ENCODE peak calls at places on chromosome 16, in eight cellular contexts. V is effector memory CD8-positive, alpha-beta T cell; T is colonic mucosa; H is AG04450; M is Kasumi-1; W is frontal cortex; L is activated T-helper 1 cell treated with Interleukin-2 at 50 U/mL for 16 hours; D is kidney glomerular epithelial cell. I is an unnamed sample.

GRCh38 chr16:61890346-61890745 is 145.9 kb downstream of the CDH8 start:
- DNase-seq in V (no peak), T (no peak), H (no peak), M (no peak), W (no peak), L (no peak), D (no peak), I (no peak)

GRCh38 chr16:88785106-88785924 is at the start of gene PIEZO1:
- DNase-seq in V (peak), T (peak), H (no peak), M (peak), W (peak), L (peak), D (peak), I (no peak)

GRCh38 chr16:75256059-75256870 is 4.8 kb upstream of the BCAR1 start:
- DNase-seq in V (no peak), T (no peak), H (no peak), M (no peak), W (no peak), L (no peak), D (no peak), I (no peak)

GRCh38 chr16:71283612-71284011 is 5.6 kb downstream of the CMTR2 start:
- DNase-seq in V (no peak), T (no peak), H (no peak), M (no peak), W (no peak), L (no peak), D (no peak), I (no peak)

GRCh38 chr16:50500171-50500874 is 47.9 kb upstream of the NKD1 start:
- DNase-seq in V (no peak), T (no peak), H (no peak), M (no peak), W (no peak), L (no peak), D (no peak), I (no peak)

GRCh38 chr16:89410794-89411309 is 79.5 kb downstream of the ANKRD11 start:
- DNase-seq in V (peak), T (peak), H (peak), M (no peak), W (peak), L (no peak), D (peak), I (no peak)

GRCh38 chr16:59878479-59878878 is 1144.4 kb upstream of the GOT2 start:
- DNase-seq in V (no peak), T (no peak), H (no peak), M (no peak), W (no peak), L (no peak), D (no peak), I (no peak)

GRCh38 chr16:57630931-57631845 is 2.8 kb downstream of the ADGRG1 start:
- DNase-seq in V (no peak), T (no peak), H (no peak), M (no peak), W (no peak), L (no peak), D (no peak), I (no peak)

GRCh38 chr16:83689385-83689831 is 118.4 kb upstream of the HSBP1 start:
- DNase-seq in V (no peak), T (no peak), H (peak), M (no peak), W (peak), L (no peak), D (peak), I (no peak)

I was measured in D721Med.